ENCODE peak calls at places on chromosomes 2 and 18, in seven cellular contexts. X, W, Y, L, G, J and E are unnamed samples. For H3K4me1, the result is how much of the 10 kb centered on the place peaks cover.

GRCh38 chr2:112706170-112706664 is 14.6 kb upstream of the NT5DC4 start:
- DNase-seq in J (peak), W (no peak), L (no peak), X (peak), Y (no peak), G (no peak), E (no peak)

GRCh38 chr18:494602-494983 is 5.9 kb downstream of the COLEC12 start:
- DNase-seq in W (no peak), Y (no peak), G (no peak), X (no peak), L (no peak), J (no peak), E (no peak)

GRCh38 chr2:16033032-16033293 is 92.6 kb downstream of the MYCN start:
- DNase-seq in J (no peak), G (no peak), W (no peak), Y (no peak), L (no peak), X (no peak), E (no peak)

GRCh38 chr18:49023938-49024341 is 73.2 kb upstream of the SMAD7 start:
- DNase-seq in W (peak), L (no peak), X (no peak), J (no peak), Y (no peak), G (no peak), E (no peak)

GRCh38 chr2:102796337-102796736 is 34.5 kb downstream of the TMEM182 start:
- DNase-seq in W (no peak), G (no peak), Y (no peak), X (no peak), J (no peak), L (no peak), E (no peak)

GRCh38 chr2:150019063-150019462 is 431.5 kb upstream of the MMADHC start:
- DNase-seq in J (no peak), X (no peak), W (no peak), G (no peak), L (no peak), Y (no peak), E (no peak)

GRCh38 chr2:109162999-109163398 is 34.0 kb downstream of the SH3RF3 start:
- DNase-seq in G (no peak), X (no peak), J (no peak), W (no peak), L (no peak), Y (peak), E (no peak)

GRCh38 chr2:69514406-69514805 is 77.2 kb upstream of the NFU1 start:
- DNase-seq in Y (peak), G (no peak), X (no peak), J (no peak), W (peak), L (peak), E (peak)

GRCh38 chr2:240930096-240930630 is 24.0 kb downstream of the CROCC2 start:
- DNase-seq in X (no peak), J (no peak), W (no peak), L (no peak), Y (no peak), G (no peak), E (no peak)

GRCh38 chr2:173109253-173110188 is 33.9 kb downstream of the MAP3K20 start:
- DNase-seq in G (peak), Y (no peak), L (no peak), J (peak), X (no peak), W (no peak), E (no peak)

GRCh38 chr2:201890447-201890846 is 84.1 kb downstream of the CDK15 start:
- DNase-seq in W (no peak), X (no peak), G (no peak), L (no peak), Y (peak), J (peak), E (no peak)

GRCh38 chr2:216495656-216496055 is 3.0 kb upstream of the RPL37A start:
- DNase-seq in G (no peak), Y (peak), W (no peak), L (no peak), X (no peak), J (no peak), E (no peak)

GRCh38 chr2:16943279-16943958 is 277.8 kb upstream of the CYRIA start:
- DNase-seq in Y (no peak), J (no peak), L (no peak), W (no peak), X (no peak), G (peak), E (no peak)

GRCh38 chr2:191691016-191691725 is 13.2 kb downstream of the NABP1 start:
- DNase-seq in L (peak), G (peak), Y (peak), J (peak), W (peak), X (peak), E (peak)

GRCh38 chr2:45218931-45219339 is 209.7 kb upstream of the SIX2 start:
- DNase-seq in Y (no peak), J (peak), L (no peak), W (no peak), G (no peak), X (no peak), E (no peak)

GRCh38 chr2:127526940-127527804 is 883 bp upstream of the IWS1 start:
- DNase-seq in G (peak), L (peak), Y (no peak), W (peak), J (peak), X (no peak), E (peak)

GRCh38 chr18:13809521-13810252 is 14.3 kb upstream of the MC5R start:
- DNase-seq in X (no peak), G (no peak), Y (no peak), W (no peak), L (peak), J (peak), E (no peak)

GRCh38 chr2:171999125-171999524 is 628 bp upstream of the METAP1D start:
- DNase-seq in X (no peak), G (no peak), J (no peak), W (no peak), Y (no peak), L (peak), E (no peak)

GRCh38 chr2:143329288-143329687 is 200.1 kb downstream of the ARHGAP15 start:
- DNase-seq in J (no peak), W (no peak), G (no peak), X (peak), Y (no peak), L (no peak), E (no peak)

GRCh38 chr2:119823734-119824334 is 64.1 kb downstream of the PTPN4 start:
- DNase-seq in X (peak), L (peak), Y (peak), J (peak), G (peak), W (peak), E (peak)

GRCh38 chr2:234880551-234881211 is 71.1 kb upstream of the SH3BP4 start:
- DNase-seq in G (no peak), L (no peak), X (no peak), Y (peak), J (peak), W (peak), E (no peak)

DNA sequence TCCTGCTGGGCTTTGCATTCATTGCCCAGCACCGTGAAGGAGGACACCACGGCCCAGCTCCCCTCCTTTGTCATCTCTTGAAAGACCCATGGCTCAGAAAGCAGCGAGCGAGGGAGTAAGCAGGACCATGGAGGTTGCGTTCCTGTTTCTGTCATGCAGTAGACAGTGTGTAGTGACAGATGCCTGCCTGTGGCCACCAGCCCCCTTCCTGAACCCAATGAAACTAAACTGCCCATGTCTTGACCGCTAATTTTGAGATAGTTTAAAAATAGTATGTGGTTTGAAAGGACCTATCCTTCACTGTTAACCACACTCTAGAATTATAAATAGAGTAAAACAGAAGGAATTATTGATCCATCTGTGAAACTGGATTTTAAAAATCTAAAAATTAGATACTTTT is 88.2 kb downstream of the ASAP2 start:
- DNase-seq in G (no peak), X (no peak), Y (no peak), J (no peak), W (no peak), L (no peak), E (no peak)
- H3K4me1 ChIP-seq in G (under half), X (under half), Y (under half), J (under half), W (under half), L (under half), E (under half)

GRCh38 chr18:57728941-57729511 is 74.1 kb downstream of the ATP8B1 start:
- DNase-seq in X (no peak), L (no peak), Y (peak), W (peak), J (peak), G (no peak), E (no peak)
- H2AFZ ChIP-seq in X (no peak), L (no peak), Y (no peak), W (no peak), J (no peak), G (no peak), E (no peak)

DNA sequence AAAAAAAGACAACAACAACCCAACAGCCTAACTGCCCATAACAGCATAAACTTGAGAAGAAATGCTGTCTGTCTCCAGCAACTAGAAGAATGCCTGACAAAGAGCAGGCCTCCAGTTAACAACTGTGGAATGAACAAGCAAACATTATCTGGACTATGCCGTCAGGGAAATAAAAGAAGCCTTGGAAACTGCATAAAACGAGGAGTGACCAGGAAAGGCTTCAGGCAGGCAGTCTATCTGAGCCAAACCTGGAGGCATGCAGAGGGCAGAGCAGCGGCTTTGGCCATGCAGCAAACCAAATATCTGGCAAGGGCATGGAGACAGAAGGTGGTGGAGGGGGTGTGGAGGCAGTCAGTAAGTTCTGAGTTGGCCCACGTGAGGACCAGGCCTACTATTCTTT is 11.1 kb downstream of the HES6 start:
- DNase-seq in W (peak), G (no peak), J (no peak), Y (no peak), L (no peak), X (no peak), E (no peak)
- TF ChIP-seq EZH2 in W (no peak), G (no peak), J (no peak), Y (no peak), L (no peak), X (no peak), E (no peak)

GRCh38 chr2:33552758-33553461 is 46.2 kb downstream of the FAM98A start:
- DNase-seq in X (no peak), Y (peak), J (peak), G (no peak), W (peak), L (no peak), E (no peak)
- H3K4me1 ChIP-seq in X (under half), Y (under half), J (under half), G (under half), W (under half), L (under half), E (under half)

DNA sequence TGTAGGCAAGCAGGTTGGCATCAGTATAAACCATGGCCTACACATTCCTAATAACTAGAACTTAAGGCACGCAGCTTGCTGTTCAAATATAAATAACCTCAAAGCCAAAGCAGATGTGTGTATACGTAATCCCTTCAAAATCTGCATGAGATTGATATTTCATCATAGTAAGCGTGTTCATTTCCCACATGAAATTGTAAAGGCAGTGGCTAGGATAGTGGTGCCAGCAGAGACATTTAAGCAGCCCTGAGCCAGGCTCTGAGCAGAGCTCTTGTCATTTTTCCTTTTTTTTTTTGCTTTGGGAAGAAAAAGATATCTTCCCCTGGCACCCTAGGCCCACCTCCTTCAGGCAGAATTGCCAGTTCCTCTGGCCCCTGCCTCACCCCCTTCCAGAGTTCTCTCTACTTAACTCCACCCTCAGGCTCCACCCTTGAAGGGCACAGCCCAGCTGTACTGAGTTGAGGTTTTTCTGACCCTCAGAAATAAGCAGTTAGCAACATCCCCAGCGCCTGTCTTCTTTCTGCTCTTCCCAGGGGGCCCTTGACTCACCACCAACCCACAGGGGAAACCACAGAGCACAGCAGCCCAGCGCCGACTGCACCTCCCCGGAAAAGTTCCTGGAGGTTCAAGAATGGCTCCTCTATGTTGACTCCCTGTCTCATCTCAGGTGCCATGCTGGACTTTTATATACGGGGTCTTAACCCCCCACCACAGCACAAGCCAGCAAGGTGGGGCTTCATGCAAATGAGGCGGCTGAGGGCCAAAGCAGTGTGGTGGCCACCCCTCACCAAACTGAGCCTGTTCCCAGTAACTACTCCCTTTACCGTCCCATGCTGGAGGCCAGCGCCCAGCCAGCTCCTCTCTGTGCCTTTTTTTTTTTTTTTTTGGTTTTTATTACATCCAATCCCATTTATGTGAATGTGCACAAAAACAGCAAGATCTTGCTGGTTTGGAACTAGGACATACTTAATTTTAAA is 84.7 kb downstream of the EHD3 start:
- DNase-seq in G (peak), Y (no peak), L (no peak), X (peak), J (no peak), W (no peak), E (no peak)
- H2AFZ ChIP-seq in G (no peak), Y (no peak), L (no peak), X (no peak), J (no peak), W (no peak), E (no peak)

GRCh38 chr2:174341301-174341994 is 6.7 kb downstream of the SP9 start:
- DNase-seq in L (peak), X (peak), J (peak), W (peak), Y (peak), G (peak), E (peak)
- TF ChIP-seq EZH2 in L (peak), X (no peak), J (no peak), W (no peak), Y (no peak), G (no peak), E (no peak)

GRCh38 chr2:73993376-73993775 is 8.7 kb downstream of the TET3 start:
- DNase-seq in G (no peak), X (no peak), J (peak), L (no peak), W (no peak), Y (no peak), E (no peak)

GRCh38 chr2:73997813-73998212 is 13.1 kb downstream of the TET3 start:
- DNase-seq in L (peak), Y (no peak), W (no peak), X (no peak), G (no peak), J (no peak), E (no peak)

GRCh38 chr2:73993799-73994543 is 9.3 kb downstream of the TET3 start:
- DNase-seq in L (no peak), J (no peak), W (no peak), Y (no peak), X (no peak), G (no peak), E (no peak)

GRCh38 chr2:73994544-73994831 is 9.8 kb downstream of the TET3 start:
- DNase-seq in X (no peak), W (no peak), Y (no peak), L (no peak), G (no peak), J (no peak), E (no peak)

GRCh38 chr2:73995810-73996209 is 11.1 kb downstream of the TET3 start:
- DNase-seq in X (no peak), J (no peak), L (no peak), G (no peak), Y (no peak), W (no peak), E (no peak)
- H3K4me1 ChIP-seq in X (under half), J (under half), L (under half), G (under half), Y (under half), W (under half), E (under half)

GRCh38 chr2:70596293-70596692 is 42.7 kb upstream of the TGFA start:
- DNase-seq in W (no peak), Y (peak), L (no peak), G (no peak), J (peak), X (no peak), E (no peak)
- H2AFZ ChIP-seq in W (no peak), Y (peak), L (peak), G (no peak), J (peak), X (no peak), E (peak)

DNA sequence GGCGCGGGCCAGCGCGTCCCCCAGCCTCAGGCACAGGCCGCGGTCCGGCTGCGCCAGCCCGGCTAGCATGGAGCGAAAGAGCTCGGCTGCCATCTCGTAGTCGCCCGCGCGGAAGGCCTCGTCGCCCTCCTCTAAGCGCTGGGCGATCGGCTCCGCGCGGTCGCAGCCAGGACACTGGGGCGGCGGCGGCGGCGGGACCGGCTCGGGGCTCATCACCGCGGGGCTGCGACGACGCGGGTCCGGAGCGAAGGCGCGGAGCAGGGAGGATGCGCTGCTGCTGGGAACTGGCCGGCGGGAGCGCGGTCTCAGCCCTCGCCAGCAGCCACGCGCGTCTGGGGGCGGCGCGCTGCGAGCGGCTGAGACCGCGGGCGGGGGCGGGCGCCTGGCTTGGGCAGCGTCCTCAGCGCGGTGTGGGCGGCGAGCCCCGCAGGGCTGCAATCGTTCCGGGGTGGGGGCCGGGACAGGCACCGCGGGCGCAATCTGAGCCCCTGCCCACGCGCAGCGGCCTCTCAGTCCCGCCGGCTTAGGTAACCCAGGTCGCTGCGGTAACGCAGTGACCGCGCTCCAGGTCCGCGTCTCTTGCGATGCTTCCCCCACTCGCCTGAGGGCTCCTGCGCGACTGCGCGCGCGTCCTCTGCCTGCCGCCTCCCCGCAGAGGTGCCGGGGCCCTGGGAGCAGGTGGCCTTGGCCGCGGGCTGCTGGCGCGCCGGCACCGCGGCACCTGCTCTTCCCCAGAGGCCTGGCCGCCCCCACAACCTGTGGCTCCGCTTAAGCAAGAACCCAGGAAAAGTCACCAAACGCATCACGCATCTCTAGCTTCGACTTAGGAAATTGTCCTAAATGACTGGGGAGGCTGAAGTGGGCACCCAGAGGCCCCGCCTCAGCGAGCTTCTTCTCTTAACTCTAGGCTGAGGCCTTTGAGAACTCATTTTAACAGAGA is at the start of gene LONRF2:
- DNase-seq in W (peak), G (no peak), L (peak), X (no peak), J (peak), Y (no peak), E (peak)
- TF ChIP-seq EZH2 in W (peak), G (no peak), L (peak), X (no peak), J (no peak), Y (peak), E (peak)

GRCh38 chr18:70290482-70291294 is 1.8 kb downstream of the SOCS6 start:
- DNase-seq in X (no peak), J (no peak), G (no peak), L (no peak), Y (no peak), W (no peak), E (no peak)
- H3K4me1 ChIP-seq in X (under half), J (under half), G (under half), L (under half), Y (under half), W (under half), E (under half)